ENCODE peak calls at places on chromosomes 16 and 17, in ten cellular contexts. E is GM06990, O is fibroblast of pulmonary artery, M is Peyer's patch, R is psoas muscle, Q is GM10248, W is GM12878, V is fibroblast of lung, Y is epithelial cell of proximal tubule, T is endothelial cell. F is an unnamed sample.

GRCh38 chr16:60137891-60138290 is 1403.8 kb upstream of the GOT2 start:
- DNase-seq in E (no peak), O (no peak), M (no peak), R (no peak), Q (no peak), W (no peak), V (peak), Y (no peak), T (no peak), F (no peak)

GRCh38 chr17:41528959-41529353 is 848 bp upstream of the KRT19 start:
- DNase-seq in E (no peak), O (no peak), M (peak), R (no peak), Q (no peak), W (no peak), V (no peak), Y (no peak), T (no peak), F (no peak)

GRCh38 chr17:968812-969766 is 10.5 kb downstream of the NXN start:
- DNase-seq in E (no peak), O (no peak), M (no peak), R (no peak), Q (no peak), W (no peak), V (peak), Y (no peak), T (no peak), F (no peak)

GRCh38 chr17:64418506-64419339 is 28.1 kb upstream of the PECAM1 start:
- DNase-seq in E (no peak), O (peak), M (no peak), R (no peak), Q (peak), W (no peak), V (peak), Y (peak), T (no peak), F (peak)

GRCh38 chr16:65409505-65409904 is 287.6 kb upstream of the CDH11 start:
- DNase-seq in E (no peak), O (no peak), M (no peak), R (no peak), Q (no peak), W (no peak), V (peak), Y (no peak), T (no peak), F (peak)

GRCh38 chr17:70405492-70406220 is 236.3 kb downstream of the KCNJ2 start:
- DNase-seq in E (peak), O (peak), M (no peak), R (no peak), Q (no peak), W (peak), V (peak), Y (peak), T (no peak), F (peak)

GRCh38 chr17:36829676-36830075 is 107.6 kb upstream of the LHX1 start:
- DNase-seq in E (no peak), O (no peak), M (no peak), R (no peak), Q (no peak), W (no peak), V (no peak), Y (peak), T (no peak), F (no peak)

GRCh38 chr17:17156107-17156506 is 50.0 kb downstream of the PLD6 start:
- DNase-seq in E (no peak), O (peak), M (no peak), R (no peak), Q (no peak), W (no peak), V (peak), Y (peak), T (no peak), F (peak)

GRCh38 chr16:67115649-67116048 is 5.9 kb downstream of the PHAF1 start:
- DNase-seq in E (no peak), O (peak), M (no peak), R (no peak), Q (no peak), W (no peak), V (peak), Y (peak), T (no peak), F (peak)

GRCh38 chr17:3683054-3683511 is 12.9 kb downstream of the P2RX5 start:
- DNase-seq in E (peak), O (peak), M (no peak), R (no peak), Q (peak), W (peak), V (no peak), Y (no peak), T (peak), F (no peak)

DNA sequence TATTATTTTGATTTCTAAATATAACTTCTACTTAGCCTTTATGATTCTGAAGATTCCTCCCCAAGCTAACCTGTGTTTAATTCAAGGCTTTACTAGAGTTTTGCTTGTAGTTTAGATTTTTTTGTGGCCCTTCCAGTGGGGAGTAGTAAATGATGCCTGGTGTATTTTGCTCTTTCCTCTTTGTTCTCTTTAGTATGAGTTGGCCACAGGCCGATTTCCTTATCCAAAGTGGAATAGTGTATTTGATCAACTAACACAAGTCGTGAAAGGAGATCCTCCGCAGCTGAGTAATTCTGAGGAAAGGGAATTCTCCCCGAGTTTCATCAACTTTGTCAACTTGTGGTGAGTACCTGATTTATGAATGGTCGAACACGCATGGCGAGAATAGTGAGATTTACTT is 108.3 kb downstream of the MAP2K4 start:
- DNase-seq in E (no peak), O (no peak), M (no peak), R (no peak), Q (no peak), W (no peak), V (no peak), Y (no peak), T (no peak), F (no peak)
- TF ChIP-seq CTCF in E (no peak), O (no peak), M (no peak), R (no peak), Q (no peak), W (no peak), V (no peak), Y (no peak), T (no peak), F (no peak)

GRCh38 chr16:24044467-24044866 is 208.7 kb downstream of the PRKCB start:
- DNase-seq in E (no peak), O (no peak), M (no peak), R (no peak), Q (no peak), W (no peak), V (no peak), Y (no peak), T (no peak), F (no peak)

GRCh38 chr16:24049113-24049512 is 207.0 kb upstream of the CACNG3 start:
- DNase-seq in E (no peak), O (no peak), M (no peak), R (no peak), Q (no peak), W (no peak), V (no peak), Y (no peak), T (no peak), F (no peak)

GRCh38 chr16:24041834-24042631 is 206.2 kb downstream of the PRKCB start:
- DNase-seq in E (no peak), O (peak), M (peak), R (peak), Q (peak), W (peak), V (peak), Y (peak), T (peak), F (peak)

GRCh38 chr16:24046442-24046841 is 209.7 kb upstream of the CACNG3 start:
- DNase-seq in E (no peak), O (no peak), M (no peak), R (no peak), Q (no peak), W (no peak), V (no peak), Y (no peak), T (no peak), F (no peak)

GRCh38 chr16:24045641-24046040 is 209.9 kb downstream of the PRKCB start:
- DNase-seq in E (no peak), O (no peak), M (no peak), R (no peak), Q (no peak), W (no peak), V (no peak), Y (no peak), T (peak), F (no peak)
- TF ChIP-seq CTCF in E (no peak), O (no peak), M (no peak), R (no peak), Q (no peak), W (no peak), V (no peak), Y (peak), T (peak), F (no peak)

GRCh38 chr17:58005728-58006562 is 1.1 kb downstream of the SRSF1 start:
- DNase-seq in E (no peak), O (no peak), M (no peak), R (no peak), Q (no peak), W (no peak), V (no peak), Y (no peak), T (no peak), F (no peak)
- TF ChIP-seq CTCF in E (no peak), O (no peak), M (no peak), R (no peak), Q (no peak), W (no peak), V (no peak), Y (no peak), T (no peak), F (no peak)

GRCh38 chr16:80792031-80792430 is 12.4 kb downstream of the CDYL2 start:
- DNase-seq in E (no peak), O (peak), M (no peak), R (no peak), Q (no peak), W (no peak), V (peak), Y (no peak), T (no peak), F (no peak)

GRCh38 chr16:80788016-80788415 is 16.4 kb downstream of the CDYL2 start:
- DNase-seq in E (no peak), O (peak), M (no peak), R (no peak), Q (no peak), W (no peak), V (peak), Y (no peak), T (no peak), F (peak)

GRCh38 chr16:80794071-80794470 is 10.3 kb downstream of the CDYL2 start:
- DNase-seq in E (no peak), O (no peak), M (no peak), R (no peak), Q (no peak), W (no peak), V (peak), Y (no peak), T (no peak), F (no peak)

GRCh38 chr16:80791411-80791810 is 13.0 kb downstream of the CDYL2 start:
- DNase-seq in E (no peak), O (peak), M (no peak), R (no peak), Q (no peak), W (no peak), V (peak), Y (no peak), T (no peak), F (no peak)
- TF ChIP-seq CTCF in E (no peak), O (no peak), M (no peak), R (no peak), Q (no peak), W (no peak), V (no peak), Y (no peak), T (no peak), F (no peak)

GRCh38 chr17:48163809-48164208 is 56.2 kb downstream of the SNX11 start:
- DNase-seq in E (no peak), O (no peak), M (no peak), R (no peak), Q (no peak), W (no peak), V (no peak), Y (no peak), T (no peak), F (no peak)
- TF ChIP-seq CTCF in E (no peak), O (peak), M (peak), R (no peak), Q (no peak), W (peak), V (no peak), Y (peak), T (no peak), F (no peak)

GRCh38 chr16:30418350-30419181 is 11.2 kb downstream of the ZNF771 start:
- DNase-seq in E (no peak), O (no peak), M (no peak), R (no peak), Q (no peak), W (no peak), V (no peak), Y (no peak), T (no peak), F (no peak)
- TF ChIP-seq CTCF in E (no peak), O (no peak), M (no peak), R (no peak), Q (no peak), W (no peak), V (no peak), Y (no peak), T (no peak), F (no peak)

DNA sequence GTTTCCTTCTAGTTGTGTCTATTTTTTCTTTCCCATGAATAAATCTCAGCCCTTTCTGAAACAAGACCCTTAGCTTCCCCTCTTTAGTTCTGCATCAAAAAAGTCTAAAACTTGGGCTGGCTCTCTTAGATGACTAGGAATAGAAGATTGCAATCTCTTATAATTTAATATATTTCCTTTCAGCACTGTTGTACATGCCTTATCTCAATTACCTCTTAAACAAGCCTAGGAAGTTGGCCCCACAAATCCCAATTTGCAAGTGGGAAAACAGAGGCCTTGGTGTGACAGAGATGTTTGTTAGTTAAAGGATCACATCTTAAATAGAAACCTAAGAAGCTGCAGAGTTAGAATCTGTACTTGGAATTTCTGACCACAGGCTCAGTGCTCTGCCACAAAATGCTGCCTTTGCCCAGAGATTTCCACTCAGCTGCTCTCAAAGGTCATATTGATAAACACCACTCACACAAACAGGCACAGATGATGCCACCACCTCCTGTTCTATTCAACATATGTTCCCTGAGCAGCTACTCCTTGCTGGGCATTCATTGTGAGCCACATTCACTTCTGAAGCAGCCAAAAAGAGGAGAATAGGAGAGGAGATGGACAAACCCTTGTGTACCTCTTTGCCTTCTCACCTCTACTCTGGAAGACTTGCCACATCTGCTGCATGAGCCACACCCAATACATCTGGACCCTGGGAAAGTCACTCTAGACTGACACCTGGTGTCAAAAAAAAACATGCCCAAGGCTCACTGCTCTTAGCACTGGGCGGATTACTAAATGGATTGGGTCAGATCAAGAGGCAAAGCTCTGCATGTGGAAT is 5.5 kb downstream of the CCDC182 start:
- DNase-seq in E (no peak), O (peak), M (no peak), R (no peak), Q (peak), W (no peak), V (no peak), Y (no peak), T (no peak), F (no peak)
- TF ChIP-seq CTCF in E (peak), O (peak), M (peak), R (peak), Q (peak), W (peak), V (peak), Y (peak), T (no peak), F (no peak)

GRCh38 chr16:49755291-49755611 is 100.7 kb downstream of the ZNF423 start:
- DNase-seq in E (no peak), O (peak), M (no peak), R (no peak), Q (no peak), W (no peak), V (peak), Y (peak), T (peak), F (peak)
- TF ChIP-seq CTCF in E (peak), O (peak), M (peak), R (peak), Q (no peak), W (no peak), V (peak), Y (peak), T (peak), F (peak)

DNA sequence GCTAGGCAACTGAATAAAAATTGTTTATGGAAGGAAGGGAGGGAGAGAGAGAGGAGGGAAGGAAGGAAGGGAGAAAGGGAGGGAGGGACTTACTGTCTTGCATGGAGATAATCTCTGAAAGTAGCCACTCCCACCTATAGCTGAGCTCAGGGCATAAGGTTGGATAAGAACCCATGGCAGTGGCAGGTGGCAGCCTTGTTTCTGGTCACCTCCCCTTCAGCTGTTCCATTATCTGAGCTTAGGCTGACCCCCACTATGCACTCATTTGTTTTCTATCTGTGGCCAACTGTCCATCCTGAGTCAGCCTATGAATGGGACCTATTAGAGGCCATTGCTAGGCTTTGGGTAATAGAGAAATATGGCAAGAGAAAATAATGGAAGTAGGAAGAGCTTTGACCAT is 25.3 kb upstream of the MTMR4 start:
- DNase-seq in E (no peak), O (no peak), M (no peak), R (no peak), Q (no peak), W (no peak), V (no peak), Y (no peak), T (no peak), F (no peak)
- TF ChIP-seq CTCF in E (no peak), O (no peak), M (no peak), R (no peak), Q (no peak), W (no peak), V (no peak), Y (no peak), T (no peak), F (no peak)

F was measured in AG10803.